ENCODE peak calls at places on chromosomes 16 and 17, in seven cellular contexts. N, A, Y, W, D, H and B are unnamed samples.

GRCh38 chr17:80566054-80566400 is 21.4 kb downstream of the RPTOR start:
- DNase-seq in N (no peak), A (no peak), H (no peak), W (no peak), Y (no peak), D (no peak), B (no peak)

GRCh38 chr16:30004811-30005242 is 6.0 kb downstream of the DOC2A start:
- DNase-seq in D (no peak), N (no peak), Y (no peak), H (no peak), W (no peak), A (peak), B (no peak)

GRCh38 chr17:33163827-33164555 is 129.1 kb downstream of the ASIC2 start:
- DNase-seq in W (no peak), N (no peak), Y (no peak), A (no peak), H (no peak), D (no peak), B (no peak)

GRCh38 chr16:85819245-85819644 is 19.8 kb downstream of the COX4I1 start:
- DNase-seq in H (peak), A (peak), N (peak), W (peak), Y (peak), D (peak), B (peak)

GRCh38 chr17:60167095-60167741 is 17.4 kb downstream of the CA4 start:
- DNase-seq in H (no peak), W (no peak), Y (no peak), N (no peak), D (no peak), A (no peak), B (no peak)

GRCh38 chr17:49723423-49723822 is 15.7 kb upstream of the SLC35B1 start:
- DNase-seq in A (no peak), N (no peak), W (no peak), D (no peak), H (no peak), Y (no peak), B (no peak)

GRCh38 chr17:81484195-81484979 is 28.2 kb downstream of the ACTG1 start:
- DNase-seq in N (peak), A (peak), H (peak), D (peak), Y (peak), W (peak), B (no peak)

GRCh38 chr17:41800601-41801373 is 11.0 kb downstream of the P3H4 start:
- DNase-seq in H (no peak), A (peak), N (peak), Y (no peak), D (peak), W (peak), B (no peak)

GRCh38 chr16:8087597-8088279 is 502.6 kb downstream of the TMEM114 start:
- DNase-seq in A (no peak), H (no peak), D (peak), N (no peak), Y (no peak), W (no peak), B (no peak)

GRCh38 chr17:75850928-75851692 is 4.0 kb downstream of the WBP2 start:
- DNase-seq in D (no peak), W (no peak), H (no peak), Y (no peak), N (no peak), A (no peak), B (no peak)

GRCh38 chr17:79504181-79504605 is 106.7 kb downstream of the RBFOX3 start:
- DNase-seq in N (peak), W (peak), D (no peak), A (no peak), Y (no peak), H (no peak), B (no peak)

GRCh38 chr16:67538666-67539101 is 10.1 kb downstream of the RIPOR1 start:
- DNase-seq in H (no peak), D (no peak), N (no peak), A (peak), Y (no peak), W (peak), B (no peak)

GRCh38 chr17:19013806-19014627 is 9.5 kb upstream of the FAM83G start:
- DNase-seq in Y (no peak), W (no peak), A (no peak), D (no peak), H (no peak), N (no peak), B (no peak)

GRCh38 chr17:48733632-48734327 is 5.2 kb upstream of the HOXB13 start:
- DNase-seq in W (no peak), N (no peak), A (no peak), D (no peak), Y (no peak), H (no peak), B (no peak)

GRCh38 chr17:33968350-33969044 is 286.6 kb upstream of the CCL2 start:
- DNase-seq in D (peak), W (peak), H (no peak), N (peak), Y (peak), A (no peak), B (no peak)

GRCh38 chr17:57373071-57373470 is 116.7 kb downstream of the MSI2 start:
- DNase-seq in A (no peak), Y (no peak), H (no peak), W (no peak), D (no peak), N (no peak), B (no peak)

GRCh38 chr16:89478576-89479221 is 11.7 kb downstream of the ANKRD11 start:
- DNase-seq in W (no peak), N (peak), H (no peak), Y (no peak), A (no peak), D (no peak), B (no peak)

GRCh38 chr16:50697881-50698767 is 4.7 kb downstream of the NOD2 start:
- DNase-seq in H (no peak), A (no peak), Y (peak), D (no peak), N (no peak), W (no peak), B (no peak)

GRCh38 chr16:85794696-85795095 is 4.6 kb downstream of the EMC8 start:
- DNase-seq in Y (no peak), W (no peak), D (no peak), N (no peak), A (no peak), H (no peak), B (no peak)

GRCh38 chr17:27489045-27489715 is 32.9 kb downstream of the KSR1 start:
- DNase-seq in N (peak), W (no peak), Y (no peak), H (peak), D (no peak), A (no peak), B (no peak)

GRCh38 chr16:84940670-84941551 is 70.4 kb downstream of the ZDHHC7 start:
- DNase-seq in H (no peak), W (no peak), A (peak), N (no peak), Y (no peak), D (no peak), B (no peak)

GRCh38 chr17:57724038-57724728 is 20.9 kb downstream of the CCDC182 start:
- DNase-seq in H (no peak), D (no peak), Y (peak), N (no peak), A (no peak), W (no peak), B (no peak)

GRCh38 chr17:2950846-2951245 is 112.6 kb downstream of the OR1D5 start:
- DNase-seq in D (no peak), Y (no peak), H (no peak), N (no peak), W (no peak), A (no peak), B (no peak)

GRCh38 chr16:2273931-2274330 is 6.0 kb upstream of the RNPS1 start:
- DNase-seq in Y (no peak), W (no peak), H (no peak), N (no peak), A (no peak), D (no peak), B (no peak)

GRCh38 chr16:1049976-1050247 is 22.6 kb upstream of the SSTR5 start:
- DNase-seq in A (no peak), W (no peak), N (no peak), D (no peak), Y (no peak), H (no peak), B (no peak)

GRCh38 chr16:67441907-67442306 is 11.0 kb downstream of the HSD11B2 start:
- DNase-seq in W (no peak), N (no peak), Y (no peak), D (no peak), A (no peak), H (no peak), B (no peak)

GRCh38 chr17:60036796-60037677 is 41.7 kb downstream of the HEATR6 start:
- DNase-seq in H (peak), Y (peak), A (peak), N (peak), D (peak), W (peak), B (peak)

GRCh38 chr16:51155901-51156810 is 5.1 kb upstream of the SALL1 start:
- DNase-seq in H (no peak), D (no peak), Y (no peak), A (peak), W (peak), N (peak), B (no peak)

GRCh38 chr16:51818342-51818944 is 667.4 kb upstream of the SALL1 start:
- DNase-seq in W (peak), Y (no peak), A (peak), D (no peak), H (no peak), N (peak), B (peak)

GRCh38 chr16:10949424-10949970 is 5.1 kb downstream of the CLEC16A start:
- DNase-seq in A (no peak), Y (peak), H (peak), W (peak), D (no peak), N (peak), B (no peak)
- TF ChIP-seq REST in A (no peak), Y (no peak), H (no peak), W (no peak), D (no peak), N (no peak), B (no peak)

DNA sequence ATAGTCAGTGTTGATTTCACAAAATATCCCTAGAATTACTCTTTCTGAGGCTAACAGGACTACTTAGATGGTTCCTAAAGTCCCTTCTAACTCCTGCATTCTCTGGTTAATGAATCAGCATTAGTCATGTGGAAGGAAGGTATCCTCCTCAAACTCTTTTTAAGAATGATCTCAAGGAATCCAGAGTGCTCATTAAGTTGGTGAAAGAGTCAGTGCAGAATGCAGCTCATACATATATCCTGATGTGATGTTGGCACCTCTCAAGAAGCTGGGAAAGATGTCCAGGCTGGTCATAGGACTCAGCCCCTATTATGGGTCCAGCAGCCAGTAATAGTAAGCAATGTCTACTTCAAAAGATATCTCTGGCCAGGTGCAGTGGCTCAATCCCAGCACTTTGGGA is 65.5 kb downstream of the PIGL start:
- DNase-seq in W (no peak), H (no peak), N (peak), D (no peak), A (no peak), Y (no peak), B (peak)
- TF ChIP-seq REST in W (no peak), H (no peak), N (no peak), D (no peak), A (no peak), Y (no peak), B (no peak)

GRCh38 chr17:15883617-15884111 is 61.3 kb upstream of the ADORA2B start:
- DNase-seq in N (peak), H (peak), Y (no peak), A (no peak), W (no peak), D (no peak), B (peak)
- TF ChIP-seq REST in N (no peak), H (no peak), Y (no peak), A (no peak), W (no peak), D (no peak), B (no peak)

GRCh38 chr17:16215965-16216316 is 607 bp upstream of the NCOR1 start:
- DNase-seq in D (peak), A (no peak), H (no peak), W (peak), Y (no peak), N (no peak), B (no peak)

GRCh38 chr17:16214190-16215001 is 938 bp downstream of the NCOR1 start:
- DNase-seq in A (no peak), W (no peak), H (no peak), N (no peak), D (no peak), Y (no peak), B (no peak)

GRCh38 chr17:16212793-16213192 is 2.5 kb downstream of the NCOR1 start:
- DNase-seq in A (no peak), Y (no peak), W (no peak), N (no peak), D (no peak), H (no peak), B (no peak)

GRCh38 chr17:16215273-16215964 is at the start of gene NCOR1:
- DNase-seq in H (peak), D (peak), N (peak), Y (no peak), W (peak), A (peak), B (peak)

DNA sequence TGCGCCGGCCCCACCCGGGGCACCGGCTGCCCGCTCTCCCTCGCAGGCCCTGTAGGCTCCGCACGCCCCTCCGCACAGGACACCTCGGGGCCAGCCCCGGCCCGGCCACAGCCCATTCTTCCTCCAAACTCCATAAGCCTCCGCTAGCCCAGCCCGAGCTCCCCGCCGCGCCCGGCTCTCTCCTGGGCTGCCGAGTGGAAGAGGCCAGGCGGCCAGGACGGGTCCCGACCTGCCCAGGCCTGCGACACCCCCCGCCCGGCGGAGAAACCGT is 397 bp downstream of the NCOR1 start:
- DNase-seq in A (peak), D (peak), N (peak), H (no peak), W (peak), Y (no peak), B (no peak)
- TF ChIP-seq REST in A (no peak), D (no peak), N (no peak), H (no peak), W (no peak), Y (no peak), B (no peak)

DNA sequence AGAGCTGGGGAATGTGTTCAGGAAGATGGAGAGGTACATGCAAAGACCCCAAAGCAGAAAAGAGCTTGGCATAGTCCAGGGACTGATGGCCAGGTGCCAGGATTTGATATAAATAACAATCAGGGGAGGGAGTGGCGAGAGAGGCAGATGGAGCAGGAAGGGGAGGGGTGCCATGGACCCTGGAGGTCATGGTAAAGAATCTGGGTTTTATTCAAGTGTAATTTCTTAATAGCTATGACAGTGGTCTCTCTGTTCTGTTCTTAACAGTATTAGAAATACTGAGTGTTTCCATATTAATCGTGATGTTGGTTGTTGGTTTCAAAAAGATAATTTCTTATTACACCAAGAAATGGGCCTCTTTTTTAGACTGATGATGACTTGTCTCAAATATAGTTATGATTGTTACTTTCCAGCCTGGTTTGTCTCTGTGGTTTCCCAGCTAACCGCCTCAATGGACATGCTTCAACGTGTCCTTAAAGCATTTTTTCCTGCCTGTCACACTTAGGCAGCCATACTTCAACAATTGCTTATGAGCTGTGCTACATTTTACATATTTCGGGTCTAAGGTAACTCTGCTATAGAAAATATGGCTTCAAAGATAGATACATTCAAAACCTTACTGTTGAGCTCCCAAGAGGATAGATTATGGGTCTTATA is 49.4 kb downstream of the MYH10 start:
- DNase-seq in Y (peak), H (no peak), D (no peak), N (no peak), A (peak), W (peak), B (no peak)
- TF ChIP-seq REST in Y (no peak), H (no peak), D (no peak), N (no peak), A (no peak), W (no peak), B (no peak)

GRCh38 chr17:77882481-77883212 is 75.9 kb upstream of the TNRC6C start:
- DNase-seq in Y (peak), A (no peak), N (peak), H (no peak), D (no peak), W (no peak), B (no peak)
- TF ChIP-seq REST in Y (no peak), A (no peak), N (no peak), H (no peak), D (no peak), W (no peak), B (no peak)